ENCODE peak calls at places on chromosomes 4 and X, in six cellular contexts. U, E, S, P, Y and W are unnamed samples.

GRCh38 chr4:148216866-148217814 is 225.1 kb downstream of the NR3C2 start:
- DNase-seq in E (no peak), P (no peak), U (no peak), Y (no peak), S (no peak), W (no peak)

GRCh38 chr4:101039367-101039766 is 308.0 kb downstream of the PPP3CA start:
- DNase-seq in S (no peak), Y (peak), P (no peak), U (no peak), E (no peak), W (no peak)

GRCh38 chr4:3701271-3702083 is 64.7 kb upstream of the ADRA2C start:
- DNase-seq in U (no peak), S (peak), Y (no peak), E (no peak), P (no peak), W (peak)

GRCh38 chrX:152817082-152817744 is 13.3 kb downstream of the CETN2 start:
- DNase-seq in U (no peak), E (no peak), P (peak), Y (no peak), S (no peak), W (peak)

GRCh38 chrX:2829066-2829430 is 318 bp downstream of the GYG2 start:
- DNase-seq in E (no peak), P (no peak), Y (no peak), S (peak), U (no peak), W (peak)

GRCh38 chrX:106952988-106953387 is 32.8 kb downstream of the CLDN2 start:
- DNase-seq in Y (no peak), E (no peak), S (no peak), P (peak), U (no peak), W (no peak)

GRCh38 chrX:40855411-40855810 is 120.1 kb upstream of the MED14 start:
- DNase-seq in S (no peak), P (no peak), Y (no peak), E (peak), U (no peak), W (no peak)

GRCh38 chrX:13597928-13598327 is 28.5 kb downstream of the EGFL6 start:
- DNase-seq in U (no peak), S (no peak), P (no peak), E (no peak), Y (no peak), W (no peak)

GRCh38 chrX:130539721-130540321 is 138.0 kb downstream of the RBMX2 start:
- DNase-seq in Y (no peak), E (peak), P (peak), S (no peak), U (peak), W (peak)

GRCh38 chr4:62135565-62136156 is 935.5 kb downstream of the ADGRL3 start:
- DNase-seq in S (no peak), E (no peak), Y (no peak), P (no peak), U (no peak), W (no peak)

GRCh38 chr4:150436598-150437370 is 145.2 kb upstream of the MAB21L2 start:
- DNase-seq in Y (no peak), P (no peak), E (no peak), S (no peak), U (no peak), W (no peak)

GRCh38 chr4:75099321-75099720 is 166.4 kb downstream of the PARM1 start:
- DNase-seq in S (no peak), E (no peak), P (no peak), Y (no peak), U (no peak), W (no peak)

GRCh38 chr4:126727461-126727860 is 905.3 kb upstream of the INTU start:
- DNase-seq in E (peak), Y (no peak), U (no peak), P (no peak), S (no peak), W (no peak)

GRCh38 chr4:931194-931959 is 739 bp downstream of the GAK start:
- DNase-seq in Y (no peak), S (no peak), E (no peak), P (no peak), U (no peak), W (no peak)